ENCODE peak calls at places on chromosomes 6 and 20, in ten cellular contexts. C, H, N, B, G, A, F, O, X and S are unnamed samples.

GRCh38 chr6:43271103-43271815 is 26.8 kb upstream of the SLC22A7 start:
- DNase-seq in O (no peak), C (no peak), B (no peak), G (no peak), H (no peak), X (no peak), F (no peak), A (no peak), N (no peak), S (no peak)

GRCh38 chr20:47202765-47203667 is 153.5 kb downstream of the ZMYND8 start:
- DNase-seq in H (no peak), C (no peak), A (no peak), N (no peak), O (no peak), B (no peak), G (no peak), X (no peak), F (no peak), S (no peak)

GRCh38 chr20:5513975-5514516 is 197.3 kb upstream of the PROKR2 start:
- DNase-seq in B (no peak), O (no peak), C (no peak), H (no peak), A (no peak), X (no peak), G (no peak), F (peak; percentile 40), N (no peak), S (no peak)

GRCh38 chr6:13141392-13141791 is 186.9 kb downstream of the TBC1D7 start:
- DNase-seq in G (no peak), C (no peak), X (no peak), N (no peak), O (no peak), B (no peak), F (no peak), H (no peak), A (no peak), S (no peak)

GRCh38 chr6:23218751-23219150 is 649.4 kb downstream of the HDGFL1 start:
- DNase-seq in O (no peak), N (no peak), X (no peak), C (no peak), H (no peak), B (no peak), G (peak; percentile 53), A (no peak), F (no peak), S (no peak)

GRCh38 chr6:170179925-170180324 is 111.0 kb downstream of the DLL1 start:
- DNase-seq in F (no peak), N (peak; percentile 7), A (no peak), O (no peak), C (no peak), B (peak; percentile 43), G (no peak), H (no peak), X (no peak), S (peak; percentile 78)

GRCh38 chr20:63172726-63173125 is 43.2 kb downstream of the YTHDF1 start:
- DNase-seq in H (no peak), G (peak; percentile 80), X (no peak), N (no peak), B (no peak), C (no peak), A (no peak), O (no peak), F (no peak), S (no peak)

GRCh38 chr20:8244637-8245036 is 112.6 kb downstream of the PLCB1 start:
- DNase-seq in F (no peak), C (no peak), B (no peak), N (peak; percentile 50), G (no peak), A (no peak), O (no peak), X (peak; percentile 76), H (no peak), S (no peak)

GRCh38 chr6:42304313-42304712 is 86.7 kb upstream of the MRPS10 start:
- DNase-seq in C (no peak), O (no peak), G (no peak), F (no peak), H (no peak), N (no peak), X (no peak), A (no peak), B (no peak), S (no peak)

GRCh38 chr20:43949741-43950618 is 35.3 kb downstream of the TOX2 start:
- DNase-seq in C (no peak), O (no peak), F (no peak), G (no peak), B (no peak), H (peak; percentile 46), N (no peak), X (no peak), A (peak; percentile 83), S (no peak)

GRCh38 chr20:40663304-40663703 is 25.7 kb downstream of the MAFB start:
- DNase-seq in F (no peak), X (no peak), A (no peak), H (no peak), O (no peak), C (no peak), B (no peak), N (no peak), G (no peak), S (no peak)

GRCh38 chr6:1390071-1390804 is 862 bp downstream of the FOXF2 start:
- DNase-seq in C (no peak), H (no peak), F (peak; percentile 34), X (no peak), B (no peak), A (no peak), O (peak; percentile 69), G (peak; percentile 63), N (no peak), S (no peak)

GRCh38 chr20:32052090-32052791 is at the start of gene HCK:
- DNase-seq in F (no peak), A (peak; percentile 73), G (peak; percentile 79), X (no peak), N (no peak), H (peak; percentile 49), B (no peak), C (no peak), O (peak; percentile 78), S (no peak)
- H3K4me3 ChIP-seq in F (no peak within 1 kb of the TSS), A (no peak within 1 kb of the TSS), G (peak within 1 kb of the TSS; percentile 83), X (no peak within 1 kb of the TSS), N (no peak within 1 kb of the TSS), H (peak within 1 kb of the TSS; percentile 58), B (peak within 1 kb of the TSS; percentile 3), C (peak within 1 kb of the TSS; percentile 52), O (peak within 1 kb of the TSS; percentile 46), S (peak within 1 kb of the TSS; percentile 53)

DNA sequence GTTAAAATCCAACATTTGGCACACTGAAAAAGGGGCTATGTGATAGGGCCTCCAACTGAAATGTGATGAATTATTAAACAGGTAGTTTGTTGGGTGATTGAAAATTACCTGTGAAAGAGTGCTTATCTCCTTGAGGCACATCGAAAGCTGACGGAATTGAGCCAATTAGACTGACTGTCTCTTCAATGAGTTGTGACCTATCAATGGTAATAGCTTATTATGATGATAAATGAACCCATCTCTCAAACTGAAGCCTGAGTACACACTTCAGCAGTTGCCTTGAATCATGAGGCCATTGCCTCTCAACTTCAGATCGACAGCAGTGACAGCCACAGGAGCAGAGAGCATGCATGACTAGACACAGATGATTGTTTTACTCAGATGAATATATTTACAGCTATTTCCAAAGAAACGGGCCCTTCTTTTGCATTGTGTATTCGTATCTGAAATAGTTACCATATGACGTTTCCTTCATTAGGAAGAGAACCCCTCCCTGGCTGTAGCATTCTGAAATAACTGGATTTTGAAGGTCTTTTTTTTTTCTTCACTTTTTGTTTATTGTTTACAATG is 323.9 kb downstream of the LAMA2 start:
- DNase-seq in F (no peak), X (no peak), C (no peak), O (no peak), N (no peak), G (no peak), H (no peak), A (no peak), B (no peak), S (no peak)
- H3K36me3 ChIP-seq in F (no peaks in the 10 kb centered on the region), X (no peaks in the 10 kb centered on the region), C (no peaks in the 10 kb centered on the region), O (no peaks in the 10 kb centered on the region), N (no peaks in the 10 kb centered on the region), G (no peaks in the 10 kb centered on the region), H (peaks cover 19% of the 10 kb centered on the region), A (no peaks in the 10 kb centered on the region), B (no peaks in the 10 kb centered on the region), S (no peaks in the 10 kb centered on the region)

GRCh38 chr6:117345292-117345610 is 79.9 kb downstream of the VGLL2 start:
- DNase-seq in A (no peak), X (no peak), B (no peak), F (no peak), H (no peak), C (no peak), O (no peak), N (no peak), G (no peak), S (no peak)

GRCh38 chr6:117346142-117346930 is 79.4 kb downstream of the ROS1 start:
- DNase-seq in F (peak; percentile 9), O (no peak), X (no peak), B (no peak), H (no peak), C (no peak), G (peak; percentile 64), N (no peak), A (no peak), S (no peak)

DNA sequence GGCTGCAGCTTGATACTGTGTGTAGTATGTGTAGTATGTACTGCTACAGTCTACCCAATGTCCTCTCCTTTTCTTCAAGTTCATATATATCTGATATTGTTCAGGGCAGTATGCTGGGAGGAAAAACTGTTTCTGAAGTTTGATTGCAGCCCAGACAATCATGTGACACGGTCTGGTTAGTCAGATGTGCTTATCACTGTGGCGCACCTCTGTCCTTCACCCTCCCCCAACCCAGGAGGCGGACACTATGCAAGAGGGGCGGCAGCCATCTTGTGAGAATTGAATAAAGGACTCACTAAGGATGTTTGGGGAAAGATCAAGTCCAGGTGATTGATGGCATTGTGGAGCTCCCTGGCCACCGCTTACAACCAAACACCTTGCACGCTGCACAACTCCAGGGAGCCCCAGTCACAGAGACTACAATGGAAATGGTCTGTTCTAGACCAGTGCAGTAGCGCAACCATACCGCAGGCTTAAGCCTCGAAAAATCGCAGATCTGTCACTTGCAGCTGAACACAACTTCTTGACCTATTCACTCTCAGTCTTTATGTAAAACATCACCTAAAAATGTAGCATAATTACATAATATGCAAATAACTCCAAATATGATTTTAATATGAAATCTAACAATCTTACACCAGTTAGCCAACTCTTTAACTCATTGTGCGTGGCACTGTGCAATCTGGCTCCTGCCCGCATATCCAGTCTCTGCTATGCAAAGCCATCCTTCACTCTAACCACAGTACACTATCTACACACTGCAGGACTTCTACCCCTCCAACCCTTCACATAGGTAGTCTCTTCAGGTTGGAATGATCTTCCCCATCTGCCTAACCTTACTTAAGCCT is 79.3 kb downstream of the VGLL2 start:
- DNase-seq in X (no peak), B (no peak), O (no peak), G (peak; percentile 29), A (no peak), N (no peak), H (no peak), C (no peak), F (no peak), S (no peak)
- H3K4me3 ChIP-seq in X (no peak overlapping the region), B (no peak overlapping the region), O (no peak overlapping the region), G (no peak overlapping the region), A (no peak overlapping the region), N (no peak overlapping the region), H (no peak overlapping the region), C (no peak overlapping the region), F (no peak overlapping the region), S (no peak overlapping the region)

GRCh38 chr6:36914227-36914794 is 28.6 kb downstream of the C6orf89 start:
- DNase-seq in B (peak; percentile 72), F (peak; percentile 85), O (no peak), C (no peak), G (peak; percentile 90), N (no peak), H (no peak), A (peak; percentile 60), X (no peak), S (no peak)
- H3K36me3 ChIP-seq in B (no peaks in the 10 kb centered on the region), F (peaks cover 2% of the 10 kb centered on the region), O (peaks cover 84% of the 10 kb centered on the region), C (no peaks in the 10 kb centered on the region), G (no peaks in the 10 kb centered on the region), N (no peaks in the 10 kb centered on the region), H (peaks cover 60% of the 10 kb centered on the region), A (no peaks in the 10 kb centered on the region), X (peaks cover 14% of the 10 kb centered on the region), S (peaks cover 22% of the 10 kb centered on the region)